ENCODE peak calls at places on chromosomes 12 and 14, in nine cellular contexts. F is left lobe of liver, S is left ventricle myocardium inferior, J is fibroblast of the conjunctiva, P is KG1, L is GDM1, O is amniotic stem cell, H is upper lobe of right lung, I is NCI-H1105 treated with DMSO at 0.1 percent for 48 hours. C is an unnamed sample.

GRCh38 chr12:4027412-4027811 is 154.2 kb upstream of the PARP11 start:
- DNase-seq in O (no peak), F (no peak), P (no peak), L (no peak), H (no peak), J (no peak), I (no peak), S (no peak), C (no peak)

GRCh38 chr14:24311837-24312615 is 724 bp downstream of the LTB4R start:
- DNase-seq in L (no peak), J (no peak), I (no peak), P (no peak), F (peak), H (no peak), O (no peak), S (no peak), C (no peak)

GRCh38 chr14:104567957-104568225 is 11.7 kb upstream of the C14orf180 start:
- DNase-seq in O (no peak), P (no peak), F (no peak), I (no peak), L (no peak), H (no peak), J (no peak), S (no peak), C (no peak)

GRCh38 chr14:53764846-53765245 is 191.8 kb downstream of the BMP4 start:
- DNase-seq in P (no peak), I (no peak), J (no peak), O (no peak), F (no peak), L (no peak), H (no peak), S (no peak), C (no peak)

GRCh38 chr14:101520621-101521305 is 40.5 kb upstream of the DIO3 start:
- DNase-seq in O (no peak), F (no peak), J (no peak), I (no peak), H (no peak), P (no peak), L (no peak), S (peak), C (no peak)

GRCh38 chr12:122841544-122842321 is 6.5 kb downstream of the HIP1R start:
- DNase-seq in L (no peak), P (no peak), I (no peak), S (no peak), H (no peak), F (no peak), J (no peak), O (peak), C (no peak)

GRCh38 chr14:81427348-81428058 is 27.4 kb upstream of the STON2 start:
- DNase-seq in P (peak), H (no peak), J (no peak), I (no peak), L (peak), O (no peak), S (peak), F (no peak), C (no peak)

GRCh38 chr12:130677957-130678558 is 38.0 kb downstream of the RIMBP2 start:
- DNase-seq in L (no peak), I (no peak), H (no peak), F (no peak), S (no peak), O (no peak), P (no peak), J (no peak), C (no peak)

GRCh38 chr12:89060133-89060532 is 292.2 kb downstream of the DUSP6 start:
- DNase-seq in L (no peak), O (no peak), I (no peak), H (no peak), J (no peak), P (no peak), F (no peak), S (no peak), C (no peak)

GRCh38 chr14:59422069-59422881 is 42.9 kb downstream of the GPR135 start:
- DNase-seq in I (peak), H (no peak), P (no peak), L (no peak), J (no peak), O (no peak), F (no peak), S (no peak), C (no peak)

GRCh38 chr14:103122578-103123127 is 608 bp upstream of the TNFAIP2 start:
- DNase-seq in P (peak), O (no peak), J (no peak), I (peak), L (no peak), H (no peak), F (no peak), S (peak), C (peak)

GRCh38 chr12:90335561-90335960 is 619.4 kb downstream of the CCER1 start:
- DNase-seq in F (no peak), J (no peak), O (no peak), I (no peak), P (no peak), L (no peak), H (no peak), S (no peak), C (no peak)

GRCh38 chr14:23207146-23207540 is 23.7 kb upstream of the SLC7A8 start:
- DNase-seq in F (no peak), L (no peak), I (no peak), S (no peak), O (no peak), H (no peak), P (no peak), J (no peak), C (no peak)

GRCh38 chr12:119008691-119009221 is 27.4 kb downstream of the SRRM4 start:
- DNase-seq in F (no peak), O (no peak), L (no peak), S (no peak), P (no peak), J (no peak), H (no peak), I (peak), C (no peak)

GRCh38 chr12:123491056-123491455 is 33.1 kb downstream of the SNRNP35 start:
- DNase-seq in O (no peak), I (no peak), P (no peak), L (no peak), F (no peak), H (no peak), S (no peak), J (no peak), C (no peak)

GRCh38 chr14:71563754-71564153 is 368.5 kb upstream of the RGS6 start:
- DNase-seq in J (no peak), L (no peak), H (no peak), O (no peak), F (no peak), S (no peak), I (no peak), P (no peak), C (no peak)

GRCh38 chr12:124386661-124387509 is 92.0 kb downstream of the RFLNA start:
- DNase-seq in J (no peak), P (no peak), S (peak), F (no peak), I (no peak), L (no peak), H (no peak), O (no peak), C (no peak)

GRCh38 chr12:91272456-91273063 is 89.9 kb upstream of the DCN start:
- DNase-seq in I (no peak), H (no peak), O (no peak), J (peak), S (peak), F (peak), P (no peak), L (no peak), C (peak)

GRCh38 chr14:90349729-90350128 is 18.0 kb upstream of the NRDE2 start:
- DNase-seq in S (no peak), F (no peak), H (no peak), O (no peak), I (no peak), J (no peak), L (no peak), P (no peak), C (no peak)

GRCh38 chr12:79566452-79566851 is 124.3 kb downstream of the PAWR start:
- DNase-seq in J (no peak), L (no peak), O (no peak), H (no peak), S (no peak), P (no peak), F (no peak), I (no peak), C (no peak)

GRCh38 chr14:90818715-90819114 is 2.5 kb upstream of the TTC7B start:
- DNase-seq in J (no peak), F (peak), O (no peak), S (no peak), L (no peak), H (no peak), P (no peak), I (no peak), C (no peak)

GRCh38 chr14:103872492-103873113 is 25.2 kb upstream of the PPP1R13B start:
- DNase-seq in S (no peak), O (no peak), J (no peak), H (no peak), F (no peak), P (no peak), I (no peak), L (no peak), C (no peak)

GRCh38 chr12:122646568-122647220 is 56.5 kb downstream of the HCAR2 start:
- DNase-seq in P (peak), O (peak), S (no peak), L (peak), I (no peak), H (no peak), F (no peak), J (peak), C (no peak)

GRCh38 chr12:51970904-51971646 is 19.6 kb downstream of the ACVR1B start:
- DNase-seq in H (no peak), J (no peak), F (peak), L (no peak), P (no peak), S (no peak), I (no peak), O (no peak), C (no peak)

C was measured in NCI-H345.